ENCODE peak calls at places on chromosomes 3 and 15, in four cellular contexts. One of them, this sample, is unnamed. For H3K4me1, the result is how much of the 10 kb centered on the place peaks cover.

GRCh38 chr3:67635257-67635656 is 19.2 kb downstream of the SUCLG2 start:
- DNase-seq in fibroblast of lung: peak
- DNase-seq in stomach: no peak
- DNase-seq in suprapubic skin: no peak
- DNase-seq in this sample: no peak

GRCh38 chr3:108132727-108133373 is 42.0 kb upstream of the CD47 start:
- DNase-seq in fibroblast of lung: peak
- DNase-seq in stomach: no peak
- DNase-seq in suprapubic skin: no peak
- DNase-seq in this sample: no peak

GRCh38 chr15:32657198-32657886 is 15.8 kb downstream of the SCG5 start:
- DNase-seq in fibroblast of lung: no peak
- DNase-seq in stomach: peak
- DNase-seq in suprapubic skin: no peak
- DNase-seq in this sample: no peak

GRCh38 chr3:100463002-100463401 is 29.4 kb upstream of the TMEM45A start:
- DNase-seq in fibroblast of lung: peak
- DNase-seq in stomach: no peak
- DNase-seq in suprapubic skin: no peak
- DNase-seq in this sample: no peak

GRCh38 chr3:173622156-173622555 is 224.6 kb downstream of the NLGN1 start:
- DNase-seq in fibroblast of lung: no peak
- DNase-seq in stomach: no peak
- DNase-seq in suprapubic skin: no peak
- DNase-seq in this sample: no peak

GRCh38 chr15:101181349-101181748 is 70.5 kb downstream of the CHSY1 start:
- DNase-seq in fibroblast of lung: no peak
- DNase-seq in stomach: no peak
- DNase-seq in suprapubic skin: no peak
- DNase-seq in this sample: no peak

GRCh38 chr15:73029003-73029527 is 23.2 kb upstream of the NEO1 start:
- DNase-seq in fibroblast of lung: no peak
- DNase-seq in stomach: no peak
- DNase-seq in suprapubic skin: no peak
- DNase-seq in this sample: no peak

GRCh38 chr3:169060037-169060436 is 603.5 kb downstream of the MECOM start:
- DNase-seq in fibroblast of lung: peak
- DNase-seq in stomach: no peak
- DNase-seq in suprapubic skin: no peak
- DNase-seq in this sample: no peak

GRCh38 chr15:72835289-72835890 is 51.8 kb upstream of the ADPGK start:
- DNase-seq in fibroblast of lung: peak
- DNase-seq in stomach: no peak
- DNase-seq in suprapubic skin: no peak
- DNase-seq in this sample: no peak

GRCh38 chr3:142007710-142008399 is 131.4 kb downstream of the ATP1B3 start:
- DNase-seq in fibroblast of lung: no peak
- DNase-seq in stomach: no peak
- DNase-seq in suprapubic skin: no peak
- DNase-seq in this sample: no peak

DNA sequence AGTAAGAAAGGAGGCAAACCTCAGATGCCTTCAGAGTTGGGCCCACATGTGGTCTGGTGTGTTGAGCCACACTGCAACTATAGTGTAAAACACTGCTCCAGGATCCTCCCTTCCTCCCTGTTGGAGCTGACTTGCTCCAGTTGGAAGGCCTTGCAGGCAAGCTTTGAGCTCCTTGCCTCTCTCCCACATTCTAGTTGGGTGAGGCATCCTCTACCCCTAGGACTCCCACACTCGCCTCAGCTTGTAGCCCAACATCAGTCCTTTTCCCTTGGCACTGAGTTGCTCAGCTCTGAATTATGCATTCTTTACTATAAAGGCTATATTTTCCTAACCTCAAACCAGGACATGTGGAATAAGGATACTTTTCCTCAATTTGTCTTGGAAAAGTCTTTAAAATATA is 143.9 kb downstream of the NECTIN3 start:
- DNase-seq in fibroblast of lung: no peak
- DNase-seq in stomach: no peak
- DNase-seq in suprapubic skin: no peak
- DNase-seq in this sample: no peak
- H3K4me1 ChIP-seq in fibroblast of lung: under half
- H3K4me1 ChIP-seq in stomach: under half
- H3K4me1 ChIP-seq in suprapubic skin: under half
- H3K4me1 ChIP-seq in this sample: under half

GRCh38 chr3:44280077-44280476 is 38.4 kb downstream of the TOPAZ1 start:
- DNase-seq in fibroblast of lung: no peak
- DNase-seq in stomach: no peak
- DNase-seq in suprapubic skin: no peak
- DNase-seq in this sample: no peak
- H3K4me1 ChIP-seq in fibroblast of lung: under half
- H3K4me1 ChIP-seq in stomach: under half
- H3K4me1 ChIP-seq in suprapubic skin: under half
- H3K4me1 ChIP-seq in this sample: under half

DNA sequence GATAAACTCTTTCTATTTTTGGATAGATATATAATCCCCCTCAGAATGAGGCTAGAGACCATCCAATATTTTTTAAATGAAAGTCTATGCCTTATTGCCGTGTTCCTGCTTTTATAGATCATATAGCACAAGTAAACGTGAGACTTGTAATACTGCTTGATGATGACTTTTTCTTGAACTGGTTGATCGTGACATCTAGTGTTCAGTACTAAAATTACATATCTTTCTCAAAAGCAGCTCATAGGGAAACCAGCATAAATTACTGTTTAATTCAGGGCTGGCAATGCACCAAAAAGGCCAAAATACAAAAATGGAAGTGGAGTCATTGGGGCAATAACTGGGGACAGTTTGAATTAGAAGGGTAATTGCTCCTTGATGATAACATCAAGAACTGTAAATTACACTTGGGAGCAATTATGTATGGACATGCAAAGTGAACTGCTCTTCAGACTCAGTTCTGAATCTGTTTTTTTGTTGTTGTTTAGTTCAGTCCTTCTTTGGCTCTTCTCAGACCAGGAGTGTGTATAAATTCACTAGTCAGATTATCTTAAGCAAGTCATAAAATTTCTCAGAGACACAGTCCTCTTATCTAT is 325.3 kb downstream of the THSD4 start:
- DNase-seq in fibroblast of lung: peak
- DNase-seq in stomach: no peak
- DNase-seq in suprapubic skin: no peak
- DNase-seq in this sample: no peak
- H3K4me1 ChIP-seq in fibroblast of lung: under half
- H3K4me1 ChIP-seq in stomach: under half
- H3K4me1 ChIP-seq in suprapubic skin: under half
- H3K4me1 ChIP-seq in this sample: under half

GRCh38 chr15:35695002-35695401 is 149.0 kb upstream of the DPH6 start:
- DNase-seq in fibroblast of lung: no peak
- DNase-seq in stomach: no peak
- DNase-seq in suprapubic skin: no peak
- DNase-seq in this sample: no peak

GRCh38 chr15:35692256-35692867 is 146.4 kb upstream of the DPH6 start:
- DNase-seq in fibroblast of lung: no peak
- DNase-seq in stomach: no peak
- DNase-seq in suprapubic skin: no peak
- DNase-seq in this sample: no peak

GRCh38 chr15:35691176-35691761 is 145.3 kb upstream of the DPH6 start:
- DNase-seq in fibroblast of lung: no peak
- DNase-seq in stomach: no peak
- DNase-seq in suprapubic skin: no peak
- DNase-seq in this sample: no peak

GRCh38 chr15:35693887-35694286 is 147.9 kb upstream of the DPH6 start:
- DNase-seq in fibroblast of lung: no peak
- DNase-seq in stomach: no peak
- DNase-seq in suprapubic skin: no peak
- DNase-seq in this sample: no peak

DNA sequence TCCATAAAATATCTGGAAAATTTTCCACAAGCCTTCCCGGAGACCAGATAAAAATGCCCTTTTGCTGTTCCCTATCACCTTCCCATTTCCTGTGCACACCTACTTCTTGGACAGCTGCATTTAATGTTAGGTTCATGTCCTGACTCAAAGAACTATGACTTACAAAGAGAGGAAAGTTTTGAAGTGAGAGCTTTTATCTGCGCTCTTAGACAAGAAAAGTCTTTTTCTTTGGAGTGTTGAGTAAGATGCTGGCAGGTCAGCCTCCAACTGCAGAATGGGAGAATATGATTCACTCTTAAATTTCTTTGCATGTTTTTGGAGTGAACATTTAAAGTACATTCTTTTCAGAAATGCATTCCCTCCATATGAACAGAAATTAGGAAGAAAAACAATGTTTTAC is 147.3 kb upstream of the DPH6 start:
- DNase-seq in fibroblast of lung: peak
- DNase-seq in stomach: no peak
- DNase-seq in suprapubic skin: no peak
- DNase-seq in this sample: no peak
- H3K4me1 ChIP-seq in fibroblast of lung: under half
- H3K4me1 ChIP-seq in stomach: under half
- H3K4me1 ChIP-seq in suprapubic skin: under half
- H3K4me1 ChIP-seq in this sample: under half

DNA sequence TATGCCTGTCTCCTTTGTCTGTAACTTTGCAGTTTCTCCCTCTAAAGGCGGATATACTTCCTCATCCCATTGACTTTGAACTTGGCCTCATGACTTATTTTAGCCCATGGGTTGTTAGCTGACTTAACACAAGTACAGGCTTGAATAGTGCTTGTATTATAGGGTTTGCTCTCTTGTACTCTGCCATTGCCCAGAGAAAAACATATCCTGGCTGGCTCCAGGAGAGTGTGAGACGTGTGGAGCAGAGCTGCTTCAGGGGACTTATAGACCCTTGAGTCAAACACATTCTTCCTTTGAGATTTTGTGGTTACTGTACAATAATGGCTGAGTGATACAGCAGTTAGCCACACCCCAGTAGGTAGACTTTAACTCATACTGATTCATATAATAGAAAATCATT is 124.0 kb downstream of the RAP2B start:
- DNase-seq in fibroblast of lung: no peak
- DNase-seq in stomach: no peak
- DNase-seq in suprapubic skin: no peak
- DNase-seq in this sample: no peak
- H3K4me1 ChIP-seq in fibroblast of lung: under half
- H3K4me1 ChIP-seq in stomach: under half
- H3K4me1 ChIP-seq in suprapubic skin: under half
- H3K4me1 ChIP-seq in this sample: under half

GRCh38 chr15:38666865-38667264 is 102.3 kb upstream of the RASGRP1 start:
- DNase-seq in fibroblast of lung: no peak
- DNase-seq in stomach: no peak
- DNase-seq in suprapubic skin: no peak
- DNase-seq in this sample: no peak
- H3K4me1 ChIP-seq in fibroblast of lung: under half
- H3K4me1 ChIP-seq in stomach: under half
- H3K4me1 ChIP-seq in suprapubic skin: under half
- H3K4me1 ChIP-seq in this sample: under half

DNA sequence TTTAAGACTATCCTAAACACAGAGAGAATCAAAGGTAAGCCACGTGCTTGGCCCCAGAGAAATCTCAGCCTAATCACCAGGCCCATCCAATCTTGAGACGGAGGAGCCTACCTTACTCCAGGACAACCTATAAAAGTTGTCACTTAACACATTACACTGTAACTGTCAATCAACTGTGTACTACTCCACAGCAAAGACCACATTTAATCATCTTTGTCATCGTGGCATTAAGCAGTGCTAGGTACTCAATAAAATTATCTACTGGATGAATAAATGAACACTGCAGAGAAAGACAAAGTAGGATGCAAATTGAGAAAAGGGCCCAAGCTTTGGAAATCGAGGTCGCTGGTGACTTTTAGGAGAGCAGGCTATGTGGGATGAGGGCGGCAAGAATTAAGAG is 466.7 kb downstream of the SHQ1 start:
- DNase-seq in fibroblast of lung: no peak
- DNase-seq in stomach: no peak
- DNase-seq in suprapubic skin: no peak
- DNase-seq in this sample: no peak
- H3K4me1 ChIP-seq in fibroblast of lung: under half
- H3K4me1 ChIP-seq in stomach: under half
- H3K4me1 ChIP-seq in suprapubic skin: under half
- H3K4me1 ChIP-seq in this sample: under half

GRCh38 chr3:146536681-146537080 is 7.7 kb downstream of the PLSCR1 start:
- DNase-seq in fibroblast of lung: no peak
- DNase-seq in stomach: no peak
- DNase-seq in suprapubic skin: no peak
- DNase-seq in this sample: no peak

GRCh38 chr3:146540236-146540635 is 4.2 kb downstream of the PLSCR1 start:
- DNase-seq in fibroblast of lung: no peak
- DNase-seq in stomach: no peak
- DNase-seq in suprapubic skin: no peak
- DNase-seq in this sample: no peak

GRCh38 chr3:146540978-146541377 is 3.4 kb downstream of the PLSCR1 start:
- DNase-seq in fibroblast of lung: no peak
- DNase-seq in stomach: no peak
- DNase-seq in suprapubic skin: no peak
- DNase-seq in this sample: no peak

GRCh38 chr3:146539315-146539714 is 5.1 kb downstream of the PLSCR1 start:
- DNase-seq in fibroblast of lung: no peak
- DNase-seq in stomach: no peak
- DNase-seq in suprapubic skin: no peak
- DNase-seq in this sample: no peak

DNA sequence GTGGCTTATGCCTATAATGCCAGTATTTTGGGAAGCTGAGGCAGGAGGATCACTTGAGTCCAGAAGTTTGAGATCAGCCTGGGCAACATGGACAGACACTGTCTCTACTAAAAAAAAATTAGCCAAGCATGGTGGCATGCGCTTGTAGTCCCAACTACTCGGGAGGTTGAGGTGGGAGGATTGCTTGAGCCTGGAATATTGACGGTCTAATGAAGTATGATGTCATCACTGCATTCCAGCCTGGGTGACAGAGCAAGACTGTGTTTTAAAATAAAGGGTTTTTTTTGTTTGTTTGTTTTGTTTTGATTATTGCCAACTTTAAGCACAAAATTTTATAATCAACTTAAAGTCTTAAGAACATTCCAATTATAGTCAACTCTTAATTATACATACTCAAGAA is 6.8 kb downstream of the PLSCR1 start:
- DNase-seq in fibroblast of lung: no peak
- DNase-seq in stomach: no peak
- DNase-seq in suprapubic skin: no peak
- DNase-seq in this sample: no peak
- H3K4me1 ChIP-seq in fibroblast of lung: under half
- H3K4me1 ChIP-seq in stomach: under half
- H3K4me1 ChIP-seq in suprapubic skin: under half
- H3K4me1 ChIP-seq in this sample: under half

This sample was measured in uterus.